ENCODE peak calls at places on chromosome 13, in ten cellular contexts. L is right atrium auricular region; G is mesendoderm; O is Daoy; T is activated naive CD4-positive, alpha-beta T cell treated with Interleukin-2 at 50 U/mL for 16 hours; I is left kidney; S is GM20000; A is AG20443; N is NCI-H2081; Z is stimulated activated CD4-positive, alpha-beta T cell treated with anti-CD3 and anti-CD28 coated beads, Interleukin-12 subunit alpha, Interleukin-12 subunit beta, amount 100 ng/mL, for 24 hours. D is an unnamed sample.

GRCh38 chr13:51502206-51502651 is 49.4 kb upstream of the INTS6 start:
- DNase-seq in L (no peak), G (no peak), O (no peak), T (peak; percentile 24), I (no peak), S (peak; percentile 83), A (peak; percentile 25), N (no peak), Z (peak; percentile 26), D (no peak)

GRCh38 chr13:27636624-27637288 is 15.1 kb downstream of the POLR1D start:
- DNase-seq in L (no peak), G (no peak), O (no peak), T (no peak), I (no peak), S (no peak), A (no peak), N (peak; percentile 37), Z (no peak), D (no peak)

GRCh38 chr13:78193853-78194252 is 275.2 kb upstream of the EDNRB start:
- DNase-seq in L (no peak), G (no peak), O (no peak), T (no peak), I (no peak), S (peak; percentile 2), A (no peak), N (no peak), Z (no peak), D (no peak)

GRCh38 chr13:34256236-34256635 is 438.3 kb downstream of the RFC3 start:
- DNase-seq in L (no peak), G (no peak), O (no peak), T (no peak), I (no peak), S (no peak), A (no peak), N (no peak), Z (no peak), D (no peak)

GRCh38 chr13:27853871-27854270 is 61.6 kb downstream of the GSX1 start:
- DNase-seq in L (no peak), G (no peak), O (peak; percentile 67), T (no peak), I (peak; percentile 81), S (no peak), A (peak; percentile 20), N (no peak), Z (no peak), D (no peak)

GRCh38 chr13:110838867-110839538 is 75.9 kb downstream of the ANKRD10 start:
- DNase-seq in L (no peak), G (no peak), O (no peak), T (no peak), I (no peak), S (no peak), A (no peak), N (no peak), Z (no peak), D (no peak)

GRCh38 chr13:57557979-57558529 is 73.5 kb upstream of the PCDH17 start:
- DNase-seq in L (no peak), G (peak; percentile 69), O (no peak), T (no peak), I (peak; percentile 55), S (no peak), A (no peak), N (no peak), Z (no peak), D (peak; percentile 21)

GRCh38 chr13:114008964-114009589 is 35.2 kb upstream of the C13orf46 start:
- DNase-seq in L (no peak), G (no peak), O (no peak), T (no peak), I (no peak), S (no peak), A (no peak), N (no peak), Z (no peak), D (no peak)

GRCh38 chr13:25906211-25906661 is 145.6 kb downstream of the SHISA2 start:
- DNase-seq in L (no peak), G (no peak), O (no peak), T (no peak), I (peak; percentile 91), S (no peak), A (no peak), N (no peak), Z (no peak), D (no peak)

GRCh38 chr13:72431981-72432617 is 295.3 kb downstream of the MZT1 start:
- DNase-seq in L (no peak), G (peak; percentile 77), O (no peak), T (no peak), I (peak; percentile 39), S (no peak), A (no peak), N (no peak), Z (no peak), D (no peak)

GRCh38 chr13:114009590-114010400 is 35.9 kb upstream of the C13orf46 start:
- DNase-seq in L (no peak), G (no peak), O (no peak), T (no peak), I (no peak), S (no peak), A (no peak), N (no peak), Z (no peak), D (no peak)

GRCh38 chr13:105346141-105346766 is 1189.2 kb downstream of the EFNB2 start:
- DNase-seq in L (no peak), G (no peak), O (peak; percentile 43), T (no peak), I (no peak), S (no peak), A (peak; percentile 68), N (no peak), Z (no peak), D (no peak)

GRCh38 chr13:31209172-31209818 is 9.5 kb downstream of the B3GLCT start:
- DNase-seq in L (peak; percentile 69), G (peak; percentile 77), O (peak; percentile 66), T (no peak), I (peak; percentile 80), S (no peak), A (peak; percentile 73), N (peak; percentile 69), Z (no peak), D (no peak)

GRCh38 chr13:31195616-31196015 is 4.2 kb upstream of the B3GLCT start:
- DNase-seq in L (no peak), G (no peak), O (no peak), T (no peak), I (no peak), S (no peak), A (no peak), N (no peak), Z (no peak), D (no peak)

GRCh38 chr13:42337808-42338600 is 66.1 kb downstream of the AKAP11 start:
- DNase-seq in L (no peak), G (no peak), O (no peak), T (no peak), I (no peak), S (no peak), A (no peak), N (no peak), Z (no peak), D (no peak)

GRCh38 chr13:110014719-110015118 is 228.3 kb upstream of the IRS2 start:
- DNase-seq in L (no peak), G (no peak), O (no peak), T (no peak), I (no peak), S (no peak), A (no peak), N (peak; percentile 62), Z (no peak), D (peak; percentile 93)

GRCh38 chr13:33918199-33918932 is 100.4 kb downstream of the RFC3 start:
- DNase-seq in L (no peak), G (no peak), O (peak; percentile 70), T (no peak), I (peak; percentile 84), S (no peak), A (peak; percentile 84), N (no peak), Z (no peak), D (no peak)

GRCh38 chr13:33994198-33994597 is 176.2 kb downstream of the RFC3 start:
- DNase-seq in L (no peak), G (no peak), O (no peak), T (no peak), I (no peak), S (no peak), A (no peak), N (no peak), Z (no peak), D (no peak)

GRCh38 chr13:110929104-110929777 is 14.4 kb upstream of the ANKRD10 start:
- DNase-seq in L (no peak), G (no peak), O (no peak), T (no peak), I (no peak), S (no peak), A (no peak), N (no peak), Z (no peak), D (no peak)

GRCh38 chr13:49210114-49210513 is 10.0 kb upstream of the MLNR start:
- DNase-seq in L (no peak), G (no peak), O (no peak), T (no peak), I (no peak), S (no peak), A (no peak), N (no peak), Z (no peak), D (no peak)

GRCh38 chr13:98977568-98978270 is at the start of gene DOCK9:
- DNase-seq in L (peak; percentile 80), G (peak; percentile 57), O (peak; percentile 72), T (no peak), I (peak; percentile 73), S (no peak), A (peak; percentile 80), N (no peak), Z (no peak), D (no peak)

GRCh38 chr13:69524459-69525155 is 583.0 kb upstream of the ATXN8OS start:
- DNase-seq in L (no peak), G (peak; percentile 7), O (no peak), T (no peak), I (peak; percentile 19), S (no peak), A (no peak), N (no peak), Z (no peak), D (no peak)

GRCh38 chr13:32309812-32310706 is 5.1 kb downstream of the ZAR1L start:
- DNase-seq in L (no peak), G (peak; percentile 51), O (peak; percentile 14), T (no peak), I (peak; percentile 73), S (peak; percentile 59), A (peak; percentile 45), N (no peak), Z (no peak), D (no peak)

GRCh38 chr13:113663934-113664333 is 3.1 kb upstream of the GRK1 start:
- DNase-seq in L (no peak), G (no peak), O (no peak), T (no peak), I (no peak), S (no peak), A (no peak), N (no peak), Z (no peak), D (no peak)